ENCODE peak calls at places on chromosomes 16 and 17, in four cellular contexts. One of them, this sample, is unnamed.

GRCh38 chr17:32443827-32444300 is 446 bp upstream of the PSMD11 start:
- DNase-seq in endothelial cell: no peak
- DNase-seq in transverse colon: no peak
- DNase-seq in renal cortical epithelial cell: no peak
- DNase-seq in this sample: no peak

GRCh38 chr17:80213651-80213975 is 6.5 kb downstream of the SGSH start:
- DNase-seq in endothelial cell: no peak
- DNase-seq in transverse colon: no peak
- DNase-seq in renal cortical epithelial cell: no peak
- DNase-seq in this sample: no peak

GRCh38 chr17:17313350-17313991 is 10.3 kb downstream of the NT5M start:
- DNase-seq in endothelial cell: peak
- DNase-seq in transverse colon: peak
- DNase-seq in renal cortical epithelial cell: peak
- DNase-seq in this sample: peak

GRCh38 chr17:65557349-65558310 is 3.8 kb downstream of the AXIN2 start:
- DNase-seq in endothelial cell: no peak
- DNase-seq in transverse colon: no peak
- DNase-seq in renal cortical epithelial cell: peak
- DNase-seq in this sample: no peak

GRCh38 chr17:61408151-61409041 is 8.8 kb downstream of the TBX2 start:
- DNase-seq in endothelial cell: peak
- DNase-seq in transverse colon: no peak
- DNase-seq in renal cortical epithelial cell: no peak
- DNase-seq in this sample: no peak

GRCh38 chr17:58327363-58328194 is 1.0 kb downstream of the TSPOAP1 start:
- DNase-seq in endothelial cell: no peak
- DNase-seq in transverse colon: no peak
- DNase-seq in renal cortical epithelial cell: no peak
- DNase-seq in this sample: no peak

GRCh38 chr16:55341681-55342080 is 17.7 kb downstream of the IRX6 start:
- DNase-seq in endothelial cell: no peak
- DNase-seq in transverse colon: no peak
- DNase-seq in renal cortical epithelial cell: no peak
- DNase-seq in this sample: no peak

GRCh38 chr16:27642753-27643152 is 92.8 kb downstream of the KATNIP start:
- DNase-seq in endothelial cell: no peak
- DNase-seq in transverse colon: no peak
- DNase-seq in renal cortical epithelial cell: peak
- DNase-seq in this sample: no peak

GRCh38 chr16:76371441-76371840 is 94.2 kb downstream of the CNTNAP4 start:
- DNase-seq in endothelial cell: no peak
- DNase-seq in transverse colon: no peak
- DNase-seq in renal cortical epithelial cell: no peak
- DNase-seq in this sample: no peak